ENCODE peak calls at places on chromosomes 7 and 10, in seven cellular contexts. C, V, S, M, N, D and Z are unnamed samples.

GRCh38 chr7:44634187-44634838 is 27.9 kb downstream of the OGDH start:
- DNase-seq in C (no peak), V (no peak), S (no peak), M (no peak), N (no peak), D (no peak), Z (no peak)

GRCh38 chr7:108004220-108005142 is 1.5 kb upstream of the LAMB1 start:
- DNase-seq in C (peak), V (peak), S (peak), M (peak), N (peak), D (no peak), Z (peak)

GRCh38 chr10:5043716-5044115 is 40.1 kb upstream of the AKR1C2 start:
- DNase-seq in C (peak), V (no peak), S (no peak), M (no peak), N (no peak), D (no peak), Z (no peak)

GRCh38 chr7:132377043-132377442 is 199.2 kb downstream of the PLXNA4 start:
- DNase-seq in C (peak), V (no peak), S (no peak), M (no peak), N (no peak), D (no peak), Z (no peak)

GRCh38 chr10:47164800-47165128 is 135.2 kb upstream of the GDF10 start:
- DNase-seq in C (no peak), V (no peak), S (peak), M (no peak), N (no peak), D (no peak), Z (no peak)

GRCh38 chr7:30665449-30665848 is 16.8 kb downstream of the CRHR2 start:
- DNase-seq in C (no peak), V (no peak), S (no peak), M (no peak), N (no peak), D (no peak), Z (no peak)

GRCh38 chr7:139738772-139739171 is 39.0 kb downstream of the HIPK2 start:
- DNase-seq in C (no peak), V (no peak), S (no peak), M (no peak), N (no peak), D (no peak), Z (no peak)

GRCh38 chr10:75165684-75166622 is 44.6 kb upstream of the VDAC2 start:
- DNase-seq in C (peak), V (no peak), S (no peak), M (no peak), N (no peak), D (no peak), Z (no peak)

GRCh38 chr7:106128846-106129245 is 16.7 kb upstream of the SYPL1 start:
- DNase-seq in C (no peak), V (no peak), S (no peak), M (no peak), N (no peak), D (no peak), Z (no peak)

GRCh38 chr10:96645191-96645721 is 58.4 kb upstream of the TM9SF3 start:
- DNase-seq in C (no peak), V (peak), S (no peak), M (no peak), N (no peak), D (no peak), Z (no peak)

DNA sequence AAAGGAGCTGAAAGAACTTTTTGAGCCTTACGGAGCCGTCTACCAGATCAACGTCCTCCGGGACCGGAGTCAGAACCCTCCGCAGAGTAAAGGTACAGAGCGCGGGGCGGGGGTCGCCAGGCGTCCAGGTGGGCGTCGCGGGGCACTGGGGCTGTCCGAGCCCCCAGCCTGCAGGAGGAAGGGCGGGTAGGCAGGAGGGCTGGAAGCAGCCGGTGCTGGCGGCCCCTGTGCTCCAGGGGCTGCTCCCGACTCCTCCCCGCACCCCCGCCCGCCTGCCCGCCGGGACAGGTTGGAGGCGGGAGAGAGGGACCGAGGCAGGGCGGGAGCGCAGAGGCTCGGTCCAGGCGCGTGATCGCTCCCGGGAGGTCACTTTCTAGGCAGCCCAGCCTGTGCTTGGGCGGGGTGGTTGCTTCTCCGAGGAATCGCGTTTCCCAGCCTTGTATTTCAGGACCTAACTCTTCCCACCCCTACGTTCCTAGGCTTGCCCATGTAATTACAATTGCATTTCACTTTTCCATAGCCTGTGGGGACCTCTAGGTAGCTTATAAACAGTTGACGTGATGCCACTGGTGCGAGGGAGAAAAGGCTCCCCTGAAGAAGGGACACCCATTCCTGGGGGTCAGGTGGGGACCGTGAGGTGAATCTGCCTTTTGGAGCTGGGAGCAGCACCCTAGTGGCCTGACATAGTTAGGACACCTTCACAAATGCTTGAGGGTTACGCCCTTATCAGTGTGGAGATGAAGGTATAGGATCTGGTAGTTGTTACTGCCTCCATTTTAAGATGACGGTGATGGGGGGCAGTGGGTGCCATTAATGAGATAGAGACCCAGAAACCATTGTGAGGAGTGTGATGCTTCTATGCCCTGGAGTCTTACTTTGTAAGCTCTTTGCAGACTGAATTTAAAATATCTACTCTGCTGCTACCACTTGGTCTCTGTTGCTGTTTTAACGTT is 148.2 kb downstream of the CELF2 start:
- DNase-seq in C (no peak), V (peak), S (no peak), M (peak), N (no peak), D (peak), Z (peak)
- TF ChIP-seq CTCF in C (peak), V (no peak), S (peak), M (peak), N (peak), D (no peak), Z (peak)

DNA sequence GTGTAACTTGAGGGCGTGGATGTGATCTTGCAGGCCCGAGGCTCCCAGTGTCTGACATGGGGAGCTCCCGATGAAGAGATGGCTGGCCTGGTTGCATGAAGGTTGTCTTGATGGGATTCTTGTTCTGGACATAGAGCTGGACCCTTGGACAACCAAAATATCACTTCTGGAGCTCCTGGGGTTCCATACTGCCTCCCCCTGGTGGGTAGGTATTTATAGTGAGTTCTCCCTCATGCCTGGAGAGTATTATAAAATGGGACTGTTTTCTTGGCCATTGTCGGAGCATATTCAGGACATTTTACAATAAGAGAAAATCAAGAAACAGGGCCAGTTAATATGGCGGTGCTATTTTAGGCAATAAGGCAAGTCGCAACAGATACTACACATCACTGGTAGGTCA is 32.6 kb upstream of the GIMAP8 start:
- DNase-seq in C (no peak), V (no peak), S (no peak), M (no peak), N (no peak), D (no peak), Z (no peak)
- TF ChIP-seq CTCF in C (no peak), V (no peak), S (peak), M (peak), N (no peak), D (no peak), Z (no peak)

DNA sequence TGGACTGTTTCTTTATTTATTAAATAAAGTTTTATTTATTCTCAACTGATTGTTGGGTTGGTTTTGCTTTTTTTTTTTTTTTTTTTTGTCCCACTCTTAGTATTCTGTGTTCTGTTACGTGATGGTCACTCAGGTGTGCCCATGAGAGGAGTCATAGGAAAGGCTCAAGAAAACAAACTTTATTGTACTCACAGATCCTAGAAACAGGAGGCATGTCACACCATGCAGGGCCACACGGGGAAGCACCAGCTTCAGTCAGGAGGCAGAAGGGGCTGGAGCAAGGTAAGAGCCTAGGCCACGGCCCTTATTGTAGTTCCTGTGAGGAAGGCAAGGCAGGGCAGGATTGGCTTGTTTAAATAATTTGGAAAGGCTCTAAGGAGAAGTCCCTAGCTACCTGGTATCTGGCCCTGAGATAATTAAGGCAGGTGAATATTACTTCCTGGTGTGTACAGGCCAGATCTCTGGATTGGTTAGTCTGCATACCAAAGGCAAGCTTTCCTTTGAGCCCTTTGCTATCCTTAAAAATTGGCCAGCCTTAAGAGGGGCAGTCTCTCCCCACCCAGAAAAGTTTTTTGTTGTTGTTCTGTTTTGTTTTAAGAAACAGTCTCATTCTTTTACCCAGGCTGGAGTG is 8.3 kb downstream of the ATOH7 start:
- DNase-seq in C (no peak), V (no peak), S (no peak), M (no peak), N (peak), D (no peak), Z (no peak)
- TF ChIP-seq CTCF in C (no peak), V (no peak), S (peak), M (peak), N (no peak), D (no peak), Z (no peak)

GRCh38 chr10:103510791-103511757 is 17.6 kb downstream of the NEURL1 start:
- DNase-seq in C (no peak), V (no peak), S (no peak), M (no peak), N (no peak), D (no peak), Z (no peak)

GRCh38 chr10:103506061-103506460 is 12.6 kb downstream of the NEURL1 start:
- DNase-seq in C (no peak), V (no peak), S (no peak), M (no peak), N (no peak), D (no peak), Z (no peak)

GRCh38 chr10:103510046-103510685 is 16.7 kb downstream of the NEURL1 start:
- DNase-seq in C (no peak), V (no peak), S (no peak), M (no peak), N (no peak), D (no peak), Z (no peak)

GRCh38 chr10:103504181-103504783 is 10.8 kb downstream of the NEURL1 start:
- DNase-seq in C (peak), V (no peak), S (peak), M (no peak), N (peak), D (peak), Z (no peak)

GRCh38 chr10:103507235-103508191 is 14.0 kb downstream of the NEURL1 start:
- DNase-seq in C (no peak), V (no peak), S (no peak), M (no peak), N (no peak), D (no peak), Z (no peak)
- TF ChIP-seq CTCF in C (no peak), V (no peak), S (no peak), M (no peak), N (no peak), D (no peak), Z (no peak)

GRCh38 chr10:48509974-48510692 is 94.7 kb downstream of the ARHGAP22 start:
- DNase-seq in C (peak), V (no peak), S (no peak), M (no peak), N (peak), D (no peak), Z (no peak)
- TF ChIP-seq CTCF in C (peak), V (no peak), S (peak), M (peak), N (peak), D (no peak), Z (no peak)